ENCODE peak calls at places on chromosomes 3 and 15, in four cellular contexts. I, R, Y and S are unnamed samples.
A peak's percentile ranks its signal among the peaks of the same experiment; 100 is the strongest.

GRCh38 chr15:35450492-35450891 is 95.5 kb downstream of the DPH6 start:
- DNase-seq in R (no peak), Y (no peak), I (peak; percentile 81), S (no peak)

GRCh38 chr15:26126819-26127387 is 263.8 kb upstream of the ATP10A start:
- DNase-seq in Y (no peak), R (no peak), I (no peak), S (no peak)

GRCh38 chr3:142904639-142905441 is 16.0 kb upstream of the PCOLCE2 start:
- DNase-seq in Y (no peak), I (no peak), R (peak; percentile 65), S (peak; percentile 72)

GRCh38 chr3:46512191-46512590 is 14.4 kb downstream of the RTP3 start:
- DNase-seq in Y (no peak), R (no peak), I (no peak), S (no peak)

GRCh38 chr15:63381301-63382192 is at the start of gene CA12:
- DNase-seq in I (peak; percentile 55), Y (peak; percentile 61), R (no peak), S (no peak)

GRCh38 chr3:76097588-76097975 is 312.2 kb upstream of the ZNF717 start:
- DNase-seq in R (no peak), I (peak; percentile 6), Y (no peak), S (no peak)

GRCh38 chr3:13427662-13428603 is 7.8 kb upstream of the NUP210 start:
- DNase-seq in R (peak; percentile 86), I (no peak), Y (no peak), S (no peak)

GRCh38 chr3:43254125-43254524 is 32.2 kb upstream of the SNRK start:
- DNase-seq in Y (no peak), R (no peak), I (no peak), S (no peak)

GRCh38 chr3:155890671-155891190 is 20.3 kb downstream of the GMPS start:
- DNase-seq in Y (no peak), R (no peak), I (peak; percentile 53), S (no peak)

GRCh38 chr3:99859855-99860254 is 42.2 kb downstream of the CMSS1 start:
- DNase-seq in R (no peak), I (peak; percentile 97), Y (no peak), S (no peak)

GRCh38 chr15:40630313-40630712 is 36.3 kb downstream of the KNL1 start:
- DNase-seq in R (no peak), I (no peak), Y (no peak), S (no peak)

GRCh38 chr3:94417963-94418455 is 355.1 kb downstream of the NSUN3 start:
- DNase-seq in R (no peak), I (no peak), Y (no peak), S (no peak)

GRCh38 chr3:127375151-127375937 is 87.5 kb upstream of the PRR20G start:
- DNase-seq in I (no peak), R (no peak), Y (no peak), S (no peak)

GRCh38 chr3:192897005-192897404 is 20.7 kb downstream of the MB21D2 start:
- DNase-seq in I (no peak), R (no peak), Y (no peak), S (no peak)

GRCh38 chr15:35289029-35289617 is 204.0 kb upstream of the NANOGP8 start:
- DNase-seq in I (peak; percentile 81), Y (no peak), R (peak; percentile 30), S (no peak)

GRCh38 chr3:28286595-28286994 is 45.2 kb downstream of the CMC1 start:
- DNase-seq in I (peak; percentile 46), Y (no peak), R (peak; percentile 41), S (no peak)

GRCh38 chr3:72930754-72931153 is 42.9 kb downstream of the GXYLT2 start:
- DNase-seq in I (no peak), R (no peak), Y (no peak), S (no peak)

GRCh38 chr3:24730173-24730572 is 235.5 kb upstream of the THRB start:
- DNase-seq in R (no peak), I (no peak), Y (no peak), S (no peak)

GRCh38 chr3:104349836-104350235 is 1016.9 kb upstream of the ALCAM start:
- DNase-seq in I (no peak), R (no peak), Y (no peak), S (no peak)

GRCh38 chr3:67624687-67625086 is 29.7 kb downstream of the SUCLG2 start:
- DNase-seq in Y (no peak), R (no peak), I (no peak), S (no peak)

GRCh38 chr3:127783166-127783565 is 39.1 kb downstream of the MGLL start:
- DNase-seq in R (no peak), Y (no peak), I (no peak), S (no peak)

GRCh38 chr3:134308350-134308891 is 57.8 kb upstream of the RYK start:
- DNase-seq in R (peak; percentile 55), Y (peak; percentile 83), I (peak; percentile 76), S (peak; percentile 95)

GRCh38 chr3:147838650-147839049 is 429.5 kb downstream of the ZIC1 start:
- DNase-seq in I (peak; percentile 24), R (no peak), Y (no peak), S (no peak)

GRCh38 chr15:75782926-75783325 is 60.3 kb upstream of the UBE2Q2 start:
- DNase-seq in Y (no peak), I (no peak), R (no peak), S (no peak)

GRCh38 chr15:71278989-71279756 is 163.9 kb downstream of the THSD4 start:
- DNase-seq in R (no peak), I (peak; percentile 97), Y (peak; percentile 55), S (peak; percentile 81)

GRCh38 chr3:72848703-72849081 is 447 bp upstream of the SHQ1 start:
- DNase-seq in I (no peak), Y (no peak), R (peak; percentile 59), S (no peak)

GRCh38 chr3:70811880-70812279 is 499.4 kb upstream of the MDFIC2 start:
- DNase-seq in I (peak; percentile 81), Y (no peak), R (no peak), S (no peak)

GRCh38 chr3:48399387-48400172 is 27.6 kb downstream of the FBXW12 start:
- DNase-seq in R (no peak), I (no peak), Y (no peak), S (no peak)

GRCh38 chr3:184769771-184770170 is 42.2 kb upstream of the VPS8 start:
- DNase-seq in I (no peak), R (no peak), Y (no peak), S (no peak)

GRCh38 chr15:71117906-71118305 is 2.6 kb downstream of the THSD4 start:
- DNase-seq in R (no peak), Y (no peak), I (no peak), S (no peak)

GRCh38 chr15:76138436-76138835 is 78.7 kb downstream of the TMEM266 start:
- DNase-seq in R (no peak), I (no peak), Y (no peak), S (no peak)

GRCh38 chr3:150905339-150905738 is at the start of gene MINDY4B:
- DNase-seq in I (no peak), R (no peak), Y (no peak), S (no peak)

GRCh38 chr15:51883436-51883835 is 54.0 kb downstream of the TMOD3 start:
- DNase-seq in Y (no peak), R (no peak), I (peak; percentile 75), S (no peak)

GRCh38 chr3:49803464-49804140 is 541 bp downstream of the INKA1 start:
- DNase-seq in I (peak; percentile 39), Y (peak; percentile 58), R (peak; percentile 28), S (peak; percentile 62)

GRCh38 chr15:65902373-65902772 is 33.1 kb downstream of the RAB11A start:
- DNase-seq in I (peak; percentile 6), R (no peak), Y (peak; percentile 78), S (peak; percentile 64)

GRCh38 chr3:131796558-131796957 is 238.3 kb downstream of the CPNE4 start:
- DNase-seq in I (no peak), R (peak; percentile 90), Y (no peak), S (no peak)

GRCh38 chr15:81516461-81516860 is 142.4 kb upstream of the TMC3 start:
- DNase-seq in Y (no peak), R (no peak), I (peak; percentile 77), S (no peak)

GRCh38 chr15:96838088-96838487 is 507.6 kb downstream of the NR2F2 start:
- DNase-seq in R (no peak), I (no peak), Y (no peak), S (no peak)
- H3K27me3 ChIP-seq in R (no peaks in the 10 kb centered on the region), I (no peaks in the 10 kb centered on the region), Y (no peaks in the 10 kb centered on the region), S (no peaks in the 10 kb centered on the region)

GRCh38 chr3:141489184-141489583 is 2.4 kb downstream of the RASA2 start:
- DNase-seq in Y (no peak), I (no peak), R (peak; percentile 77), S (no peak)
- H3K4me1 ChIP-seq in Y (peaks cover 50% of the 10 kb centered on the region), I (peaks cover 3% of the 10 kb centered on the region), R (peaks cover 57% of the 10 kb centered on the region), S (no peaks in the 10 kb centered on the region)

DNA sequence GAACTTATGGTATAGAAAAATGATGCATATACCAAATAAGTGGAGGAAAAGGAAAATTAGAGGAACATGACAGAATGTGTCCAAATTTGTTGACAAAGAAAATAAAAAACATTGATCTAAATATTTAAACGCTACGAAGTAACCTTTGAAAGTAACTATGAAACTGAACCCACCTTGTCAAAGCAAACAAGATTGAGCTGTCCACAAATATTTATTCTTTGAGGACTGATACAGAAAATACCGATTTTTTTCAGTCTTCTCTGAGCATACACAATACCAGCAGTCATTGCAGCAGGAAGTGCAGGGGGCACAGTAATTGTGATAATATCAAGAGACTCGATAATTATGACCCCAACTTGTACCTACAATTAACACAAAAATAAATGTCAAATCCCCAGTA is 40.0 kb downstream of the ATP13A3 start:
- DNase-seq in R (no peak), Y (no peak), I (no peak), S (no peak)
- H3K4me3 ChIP-seq in R (no peak overlapping the region), Y (no peak overlapping the region), I (no peak overlapping the region), S (no peak overlapping the region)

GRCh38 chr15:74733269-74733668 is 7.9 kb upstream of the CYP1A1 start:
- DNase-seq in Y (no peak), R (no peak), I (no peak), S (no peak)
- H3K27me3 ChIP-seq in Y (peaks cover 9% of the 10 kb centered on the region), R (peaks cover 54% of the 10 kb centered on the region), I (peaks cover 58% of the 10 kb centered on the region), S (no peaks in the 10 kb centered on the region)

GRCh38 chr15:64738231-64739095 is 36.9 kb downstream of the RBPMS2 start:
- DNase-seq in Y (no peak), R (no peak), I (no peak), S (no peak)
- H3K4me1 ChIP-seq in Y (peaks cover 17% of the 10 kb centered on the region), R (no peaks in the 10 kb centered on the region), I (peaks cover 8% of the 10 kb centered on the region), S (no peaks in the 10 kb centered on the region)